ENCODE peak calls at places on chromosome 18, in ten cellular contexts. One of them, this sample, is unnamed.

GRCh38 chr18:29651121-29651675 is 1391.3 kb downstream of the DSC3 start:
- DNase-seq in esophagus muscularis mucosa: no peak
- DNase-seq in K562: no peak
- DNase-seq in Panc1: no peak
- DNase-seq in breast epithelium: no peak
- DNase-seq in HCT116: no peak
- DNase-seq in endothelial cell of umbilical vein: no peak
- DNase-seq in SK-N-SH: no peak
- DNase-seq in spleen: no peak
- DNase-seq in GM23338: no peak
- DNase-seq in this sample: no peak

GRCh38 chr18:3037423-3037915 is 24.5 kb upstream of the LPIN2 start:
- DNase-seq in breast epithelium: peak
- DNase-seq in spleen: no peak
- DNase-seq in esophagus muscularis mucosa: peak
- DNase-seq in K562: peak
- DNase-seq in endothelial cell of umbilical vein: peak
- DNase-seq in Panc1: peak
- DNase-seq in GM23338: no peak
- DNase-seq in SK-N-SH: no peak
- DNase-seq in HCT116: peak
- DNase-seq in this sample: no peak

GRCh38 chr18:34039194-34039593 is 185.5 kb downstream of the NOL4 start:
- DNase-seq in Panc1: no peak
- DNase-seq in K562: no peak
- DNase-seq in esophagus muscularis mucosa: no peak
- DNase-seq in endothelial cell of umbilical vein: peak
- DNase-seq in HCT116: no peak
- DNase-seq in GM23338: peak
- DNase-seq in breast epithelium: no peak
- DNase-seq in SK-N-SH: no peak
- DNase-seq in spleen: no peak
- DNase-seq in this sample: no peak

GRCh38 chr18:67783215-67783946 is 266.9 kb upstream of the DSEL start:
- DNase-seq in esophagus muscularis mucosa: no peak
- DNase-seq in Panc1: peak
- DNase-seq in GM23338: no peak
- DNase-seq in spleen: no peak
- DNase-seq in K562: no peak
- DNase-seq in HCT116: no peak
- DNase-seq in SK-N-SH: no peak
- DNase-seq in breast epithelium: no peak
- DNase-seq in endothelial cell of umbilical vein: peak
- DNase-seq in this sample: no peak

GRCh38 chr18:13629841-13630747 is 96.3 kb downstream of the FAM210A start:
- DNase-seq in endothelial cell of umbilical vein: peak
- DNase-seq in K562: peak
- DNase-seq in HCT116: peak
- DNase-seq in spleen: no peak
- DNase-seq in SK-N-SH: peak
- DNase-seq in Panc1: peak
- DNase-seq in breast epithelium: no peak
- DNase-seq in GM23338: peak
- DNase-seq in esophagus muscularis mucosa: no peak
- DNase-seq in this sample: no peak

GRCh38 chr18:49648326-49648725 is 86.5 kb downstream of the LIPG start:
- DNase-seq in SK-N-SH: no peak
- DNase-seq in endothelial cell of umbilical vein: no peak
- DNase-seq in GM23338: no peak
- DNase-seq in esophagus muscularis mucosa: no peak
- DNase-seq in breast epithelium: no peak
- DNase-seq in spleen: peak
- DNase-seq in HCT116: no peak
- DNase-seq in K562: no peak
- DNase-seq in Panc1: no peak
- DNase-seq in this sample: no peak

GRCh38 chr18:49052891-49053644 is 102.3 kb upstream of the SMAD7 start:
- DNase-seq in endothelial cell of umbilical vein: no peak
- DNase-seq in HCT116: no peak
- DNase-seq in K562: no peak
- DNase-seq in GM23338: no peak
- DNase-seq in Panc1: no peak
- DNase-seq in breast epithelium: no peak
- DNase-seq in esophagus muscularis mucosa: no peak
- DNase-seq in SK-N-SH: peak
- DNase-seq in spleen: no peak
- DNase-seq in this sample: no peak

GRCh38 chr18:70553245-70553960 is 264.6 kb downstream of the SOCS6 start:
- DNase-seq in GM23338: no peak
- DNase-seq in Panc1: no peak
- DNase-seq in K562: no peak
- DNase-seq in endothelial cell of umbilical vein: no peak
- DNase-seq in esophagus muscularis mucosa: no peak
- DNase-seq in HCT116: no peak
- DNase-seq in SK-N-SH: peak
- DNase-seq in spleen: no peak
- DNase-seq in breast epithelium: no peak
- DNase-seq in this sample: no peak

DNA sequence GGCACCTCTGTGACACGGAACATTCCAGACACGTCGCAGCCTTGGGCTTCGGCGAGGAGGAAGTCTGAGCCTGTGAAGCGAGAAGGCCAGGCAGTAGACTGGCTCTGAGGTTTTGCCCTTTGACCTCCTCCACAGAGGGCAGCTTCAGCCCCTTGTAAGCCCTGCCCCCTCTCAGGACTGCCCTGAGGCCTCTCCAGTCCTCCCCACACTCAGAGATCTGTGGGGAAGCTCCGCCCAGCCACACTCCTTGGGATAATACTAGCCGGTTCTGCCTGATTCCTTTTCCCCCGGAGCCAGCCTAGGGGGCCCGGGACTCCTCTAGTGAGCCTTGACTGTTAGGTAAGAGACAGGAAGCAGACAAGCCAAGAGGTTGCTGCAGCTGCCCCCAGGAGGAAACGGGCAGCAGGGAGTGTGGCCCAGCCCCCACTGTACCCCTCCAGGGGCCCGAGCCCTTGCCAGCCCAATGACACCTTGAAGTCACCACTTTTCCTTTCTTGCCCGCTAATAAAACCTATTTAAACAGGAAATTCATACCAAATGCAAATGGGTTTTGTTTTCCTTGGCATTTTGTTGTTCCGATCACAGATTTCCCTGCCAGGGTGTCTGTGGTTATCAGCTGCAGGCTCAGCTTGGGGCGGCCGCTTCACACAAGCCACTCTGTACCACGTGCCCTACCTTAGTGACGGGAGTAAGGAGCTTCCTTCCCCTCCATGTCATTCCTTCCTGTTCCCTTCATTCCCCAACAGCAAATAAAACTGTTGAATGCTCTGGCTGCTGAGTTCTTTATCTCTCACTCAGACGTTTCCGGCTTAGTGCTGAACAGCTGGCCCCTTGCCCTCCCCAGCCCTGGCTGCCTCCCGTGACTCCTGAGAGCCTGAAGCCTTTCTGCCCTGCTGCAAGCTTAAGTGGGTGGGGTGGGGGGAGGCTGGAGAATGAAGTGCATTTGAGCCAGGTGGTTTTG is 124.7 kb downstream of the CABLES1 start:
- DNase-seq in endothelial cell of umbilical vein: peak
- DNase-seq in GM23338: peak
- DNase-seq in spleen: peak
- DNase-seq in K562: peak
- DNase-seq in HCT116: no peak
- DNase-seq in SK-N-SH: peak
- DNase-seq in esophagus muscularis mucosa: no peak
- DNase-seq in breast epithelium: peak
- DNase-seq in Panc1: no peak
- DNase-seq in this sample: no peak
- TF ChIP-seq POLR2AphosphoS5 in endothelial cell of umbilical vein: peak
- TF ChIP-seq POLR2AphosphoS5 in GM23338: no peak
- TF ChIP-seq POLR2AphosphoS5 in spleen: peak
- TF ChIP-seq POLR2AphosphoS5 in K562: no peak
- TF ChIP-seq POLR2AphosphoS5 in HCT116: no peak
- TF ChIP-seq POLR2AphosphoS5 in SK-N-SH: no peak
- TF ChIP-seq POLR2AphosphoS5 in esophagus muscularis mucosa: peak
- TF ChIP-seq POLR2AphosphoS5 in breast epithelium: peak
- TF ChIP-seq POLR2AphosphoS5 in Panc1: peak
- TF ChIP-seq POLR2AphosphoS5 in this sample: peak

GRCh38 chr18:31686572-31686971 is 2.2 kb upstream of the B4GALT6 start:
- DNase-seq in GM23338: no peak
- DNase-seq in esophagus muscularis mucosa: no peak
- DNase-seq in Panc1: no peak
- DNase-seq in endothelial cell of umbilical vein: no peak
- DNase-seq in spleen: no peak
- DNase-seq in breast epithelium: no peak
- DNase-seq in HCT116: no peak
- DNase-seq in K562: no peak
- DNase-seq in SK-N-SH: no peak
- DNase-seq in this sample: no peak

GRCh38 chr18:31685097-31686082 is 1.0 kb upstream of the B4GALT6 start:
- DNase-seq in spleen: peak
- DNase-seq in breast epithelium: no peak
- DNase-seq in HCT116: peak
- DNase-seq in endothelial cell of umbilical vein: peak
- DNase-seq in K562: peak
- DNase-seq in SK-N-SH: peak
- DNase-seq in GM23338: peak
- DNase-seq in esophagus muscularis mucosa: no peak
- DNase-seq in Panc1: no peak
- DNase-seq in this sample: no peak

GRCh38 chr18:31687016-31687415 is 2.6 kb upstream of the B4GALT6 start:
- DNase-seq in SK-N-SH: no peak
- DNase-seq in GM23338: no peak
- DNase-seq in esophagus muscularis mucosa: no peak
- DNase-seq in breast epithelium: no peak
- DNase-seq in HCT116: no peak
- DNase-seq in spleen: no peak
- DNase-seq in Panc1: no peak
- DNase-seq in endothelial cell of umbilical vein: no peak
- DNase-seq in K562: no peak
- DNase-seq in this sample: no peak

GRCh38 chr18:31688601-31689000 is 4.2 kb upstream of the B4GALT6 start:
- DNase-seq in HCT116: no peak
- DNase-seq in breast epithelium: no peak
- DNase-seq in Panc1: no peak
- DNase-seq in spleen: no peak
- DNase-seq in K562: no peak
- DNase-seq in GM23338: no peak
- DNase-seq in endothelial cell of umbilical vein: no peak
- DNase-seq in esophagus muscularis mucosa: no peak
- DNase-seq in SK-N-SH: no peak
- DNase-seq in this sample: no peak

GRCh38 chr18:31687529-31687928 is 3.1 kb upstream of the B4GALT6 start:
- DNase-seq in Panc1: no peak
- DNase-seq in GM23338: no peak
- DNase-seq in SK-N-SH: no peak
- DNase-seq in endothelial cell of umbilical vein: no peak
- DNase-seq in HCT116: no peak
- DNase-seq in esophagus muscularis mucosa: no peak
- DNase-seq in breast epithelium: no peak
- DNase-seq in spleen: no peak
- DNase-seq in K562: no peak
- DNase-seq in this sample: no peak
- TF ChIP-seq CTCF in Panc1: peak
- TF ChIP-seq CTCF in GM23338: peak
- TF ChIP-seq CTCF in SK-N-SH: peak
- TF ChIP-seq CTCF in endothelial cell of umbilical vein: no peak
- TF ChIP-seq CTCF in HCT116: peak
- TF ChIP-seq CTCF in esophagus muscularis mucosa: no peak
- TF ChIP-seq CTCF in breast epithelium: no peak
- TF ChIP-seq CTCF in spleen: no peak
- TF ChIP-seq CTCF in K562: no peak
- TF ChIP-seq CTCF in this sample: no peak

GRCh38 chr18:45777393-45777792 is 48.1 kb upstream of the SIGLEC15 start:
- DNase-seq in endothelial cell of umbilical vein: no peak
- DNase-seq in GM23338: no peak
- DNase-seq in HCT116: no peak
- DNase-seq in K562: no peak
- DNase-seq in Panc1: no peak
- DNase-seq in breast epithelium: no peak
- DNase-seq in esophagus muscularis mucosa: no peak
- DNase-seq in SK-N-SH: no peak
- DNase-seq in spleen: no peak
- DNase-seq in this sample: no peak

GRCh38 chr18:45772081-45772480 is 48.1 kb downstream of the SLC14A1 start:
- DNase-seq in K562: no peak
- DNase-seq in breast epithelium: no peak
- DNase-seq in endothelial cell of umbilical vein: no peak
- DNase-seq in SK-N-SH: no peak
- DNase-seq in Panc1: no peak
- DNase-seq in esophagus muscularis mucosa: no peak
- DNase-seq in GM23338: no peak
- DNase-seq in HCT116: no peak
- DNase-seq in spleen: no peak
- DNase-seq in this sample: no peak

GRCh38 chr18:45775726-45776125 is 49.7 kb upstream of the SIGLEC15 start:
- DNase-seq in K562: no peak
- DNase-seq in spleen: no peak
- DNase-seq in endothelial cell of umbilical vein: no peak
- DNase-seq in SK-N-SH: peak
- DNase-seq in esophagus muscularis mucosa: no peak
- DNase-seq in Panc1: no peak
- DNase-seq in breast epithelium: no peak
- DNase-seq in HCT116: no peak
- DNase-seq in GM23338: no peak
- DNase-seq in this sample: no peak

GRCh38 chr18:45774065-45774521 is 50.1 kb downstream of the SLC14A1 start:
- DNase-seq in esophagus muscularis mucosa: no peak
- DNase-seq in Panc1: no peak
- DNase-seq in K562: no peak
- DNase-seq in GM23338: no peak
- DNase-seq in endothelial cell of umbilical vein: no peak
- DNase-seq in breast epithelium: peak
- DNase-seq in SK-N-SH: no peak
- DNase-seq in spleen: no peak
- DNase-seq in HCT116: no peak
- DNase-seq in this sample: no peak

GRCh38 chr18:45775241-45775676 is 50.2 kb upstream of the SIGLEC15 start:
- DNase-seq in Panc1: no peak
- DNase-seq in SK-N-SH: peak
- DNase-seq in GM23338: peak
- DNase-seq in breast epithelium: peak
- DNase-seq in esophagus muscularis mucosa: peak
- DNase-seq in HCT116: peak
- DNase-seq in spleen: peak
- DNase-seq in endothelial cell of umbilical vein: peak
- DNase-seq in K562: peak
- DNase-seq in this sample: no peak
- TF ChIP-seq POLR2AphosphoS5 in Panc1: peak
- TF ChIP-seq POLR2AphosphoS5 in SK-N-SH: no peak
- TF ChIP-seq POLR2AphosphoS5 in GM23338: peak
- TF ChIP-seq POLR2AphosphoS5 in breast epithelium: no peak
- TF ChIP-seq POLR2AphosphoS5 in esophagus muscularis mucosa: peak
- TF ChIP-seq POLR2AphosphoS5 in HCT116: peak
- TF ChIP-seq POLR2AphosphoS5 in spleen: peak
- TF ChIP-seq POLR2AphosphoS5 in endothelial cell of umbilical vein: peak
- TF ChIP-seq POLR2AphosphoS5 in K562: no peak
- TF ChIP-seq POLR2AphosphoS5 in this sample: no peak

DNA sequence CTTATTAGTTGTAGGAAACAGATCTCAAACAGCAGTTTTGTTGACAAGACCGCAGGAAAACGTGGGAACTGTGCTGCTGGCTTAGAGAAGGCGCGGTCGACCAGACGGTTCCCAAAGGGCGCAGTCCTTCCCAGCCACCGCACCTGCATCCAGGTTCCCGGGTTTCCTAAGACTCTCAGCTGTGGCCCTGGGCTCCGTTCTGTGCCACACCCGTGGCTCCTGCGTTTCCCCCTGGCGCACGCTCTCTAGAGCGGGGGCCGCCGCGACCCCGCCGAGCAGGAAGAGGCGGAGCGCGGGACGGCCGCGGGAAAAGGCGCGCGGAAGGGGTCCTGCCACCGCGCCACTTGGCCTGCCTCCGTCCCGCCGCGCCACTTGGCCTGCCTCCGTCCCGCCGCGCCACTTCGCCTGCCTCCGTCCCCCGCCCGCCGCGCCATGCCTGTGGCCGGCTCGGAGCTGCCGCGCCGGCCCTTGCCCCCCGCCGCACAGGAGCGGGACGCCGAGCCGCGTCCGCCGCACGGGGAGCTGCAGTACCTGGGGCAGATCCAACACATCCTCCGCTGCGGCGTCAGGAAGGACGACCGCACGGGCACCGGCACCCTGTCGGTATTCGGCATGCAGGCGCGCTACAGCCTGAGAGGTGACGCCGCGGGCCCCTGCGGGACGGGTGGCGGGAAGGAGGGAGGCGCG is at the start of gene TYMS:
- DNase-seq in SK-N-SH: peak
- DNase-seq in breast epithelium: no peak
- DNase-seq in esophagus muscularis mucosa: no peak
- DNase-seq in HCT116: peak
- DNase-seq in K562: peak
- DNase-seq in spleen: peak
- DNase-seq in endothelial cell of umbilical vein: peak
- DNase-seq in Panc1: no peak
- DNase-seq in GM23338: peak
- DNase-seq in this sample: no peak
- TF ChIP-seq CTCF in SK-N-SH: no peak
- TF ChIP-seq CTCF in breast epithelium: no peak
- TF ChIP-seq CTCF in esophagus muscularis mucosa: no peak
- TF ChIP-seq CTCF in HCT116: no peak
- TF ChIP-seq CTCF in K562: no peak
- TF ChIP-seq CTCF in spleen: no peak
- TF ChIP-seq CTCF in endothelial cell of umbilical vein: no peak
- TF ChIP-seq CTCF in Panc1: no peak
- TF ChIP-seq CTCF in GM23338: no peak
- TF ChIP-seq CTCF in this sample: no peak

This sample was measured in vagina.